ENCODE peak calls at places on chromosomes 16 and 17, in four cellular contexts. I is glutamatergic neuron, C is mammary epithelial cell, S is cardiac fibroblast. H is an unnamed sample.

GRCh38 chr16:1290860-1291575 is 18.4 kb upstream of the UBE2I start:
- DNase-seq in I (no peak), C (no peak), S (no peak), H (no peak)

GRCh38 chr16:71499775-71500364 is 10.7 kb upstream of the ZNF19 start:
- DNase-seq in I (peak; percentile 36), C (peak; percentile 37), S (peak; percentile 73), H (peak; percentile 22)

GRCh38 chr17:30249460-30249859 is 14.0 kb upstream of the SLC6A4 start:
- DNase-seq in I (no peak), C (no peak), S (no peak), H (no peak)

GRCh38 chr16:69601250-69601649 is 35.5 kb downstream of the NFAT5 start:
- DNase-seq in I (no peak), C (no peak), S (no peak), H (no peak)

GRCh38 chr17:17079761-17080160 is 37.5 kb downstream of the MPRIP start:
- DNase-seq in I (peak; percentile 12), C (no peak), S (peak; percentile 36), H (no peak)

GRCh38 chr17:1577186-1577585 is 14.6 kb upstream of the PITPNA start:
- DNase-seq in I (no peak), C (peak; percentile 92), S (peak; percentile 98), H (no peak)

GRCh38 chr16:17369441-17369951 is 101.3 kb downstream of the XYLT1 start:
- DNase-seq in I (no peak), C (no peak), S (no peak), H (peak; percentile 68)

GRCh38 chr17:44738214-44738906 is 20.4 kb upstream of the ADAM11 start:
- DNase-seq in I (no peak), C (peak; percentile 26), S (no peak), H (no peak)

GRCh38 chr16:85136213-85136704 is 24.0 kb upstream of the CIBAR2 start:
- DNase-seq in I (peak; percentile 49), C (no peak), S (peak; percentile 41), H (no peak)

GRCh38 chr16:9061358-9061813 is 30.1 kb upstream of the HAPSTR1 start:
- DNase-seq in I (no peak), C (no peak), S (no peak), H (no peak)

GRCh38 chr16:11380836-11381235 is 35.6 kb downstream of the RMI2 start:
- DNase-seq in I (peak; percentile 4), C (no peak), S (no peak), H (no peak)

GRCh38 chr16:86556576-86556975 is 1.5 kb upstream of the MTHFSD start:
- DNase-seq in I (no peak), C (no peak), S (no peak), H (no peak)

GRCh38 chr17:55456307-55457240 is 34.9 kb upstream of the MMD start:
- DNase-seq in I (no peak), C (no peak), S (no peak), H (no peak)

GRCh38 chr17:58412064-58412703 is 5.2 kb downstream of the RNF43 start:
- DNase-seq in I (no peak), C (no peak), S (no peak), H (no peak)

GRCh38 chr17:58411408-58411894 is 5.9 kb downstream of the RNF43 start:
- DNase-seq in I (no peak), C (peak; percentile 59), S (no peak), H (no peak)

GRCh38 chr17:58412910-58413630 is 4.3 kb downstream of the RNF43 start:
- DNase-seq in I (no peak), C (peak; percentile 49), S (no peak), H (no peak)

GRCh38 chr17:58409432-58409831 is 7.9 kb downstream of the RNF43 start:
- DNase-seq in I (no peak), C (no peak), S (no peak), H (no peak)

DNA sequence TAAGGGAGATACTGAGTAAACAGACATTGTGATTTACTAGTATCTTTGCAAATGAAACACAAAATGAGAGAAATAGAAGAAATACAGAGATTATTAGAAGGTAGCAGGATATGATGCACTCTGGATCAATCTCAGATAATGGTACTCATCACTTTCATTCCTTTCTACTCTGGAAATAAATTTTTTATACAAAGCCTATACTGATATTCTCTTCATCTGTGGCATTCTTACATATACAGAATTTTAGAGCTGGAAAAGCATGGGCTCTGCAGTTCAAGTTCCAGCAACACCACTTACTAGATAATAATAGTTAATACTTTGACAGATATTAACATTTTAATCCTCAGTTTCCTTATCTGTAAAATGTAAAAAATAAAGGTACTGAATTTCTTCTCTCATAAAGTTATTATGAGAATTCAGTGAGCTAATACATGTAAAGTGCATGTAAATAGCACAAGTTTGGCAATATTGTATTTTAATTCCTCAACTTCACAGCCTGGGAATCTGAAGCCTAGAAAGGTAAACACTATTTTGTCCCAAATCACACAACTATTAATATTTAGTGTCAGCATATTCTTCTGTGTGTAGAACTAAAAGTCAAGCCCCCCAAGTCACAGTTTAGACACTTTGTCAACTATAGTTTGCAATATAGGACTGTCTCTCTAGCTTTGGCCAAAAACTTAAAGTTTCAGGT is 6.5 kb downstream of the RNF43 start:
- DNase-seq in I (no peak), C (no peak), S (no peak), H (no peak)
- TF ChIP-seq CTCF in I (no peak), C (no peak), S (no peak), H (no peak)

DNA sequence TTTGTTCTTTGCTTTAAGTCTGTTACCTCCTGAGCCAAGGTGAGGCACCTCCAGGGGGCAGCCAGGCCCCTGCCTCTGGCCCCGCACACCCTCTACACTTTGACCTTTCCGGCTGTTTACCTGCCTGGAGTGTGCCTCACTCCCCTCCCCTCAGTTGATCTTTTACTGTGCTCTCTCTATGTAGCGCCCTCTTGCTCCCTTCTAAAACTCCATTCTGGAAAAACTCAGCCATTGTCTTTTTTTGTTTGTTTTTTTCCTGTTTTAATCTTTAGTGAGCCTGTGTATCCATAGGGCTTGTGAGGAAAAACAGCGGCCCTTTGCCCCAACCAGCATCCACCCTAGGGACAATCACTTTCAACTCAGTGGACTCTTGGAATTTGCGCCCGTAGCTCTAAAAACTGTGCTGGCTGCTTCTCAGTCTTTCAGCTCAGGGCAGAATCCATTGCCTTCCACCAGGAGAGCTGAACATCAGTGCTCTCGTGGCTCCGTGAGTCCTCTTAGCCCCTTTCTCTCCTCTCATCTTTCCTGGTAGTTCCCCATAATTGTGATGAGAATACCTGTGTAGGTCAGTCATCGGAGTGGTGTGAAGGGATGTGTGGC is 4.3 kb downstream of the AMDHD2 start:
- DNase-seq in I (no peak), C (no peak), S (no peak), H (no peak)
- TF ChIP-seq CTCF in I (no peak), C (no peak), S (no peak), H (no peak)

GRCh38 chr17:68612228-68612922 is 11.2 kb upstream of the FAM20A start:
- DNase-seq in I (no peak), C (no peak), S (no peak), H (no peak)
- TF ChIP-seq CTCF in I (no peak), C (no peak), S (no peak), H (no peak)

GRCh38 chr17:68305132-68305531 is 13.8 kb downstream of the ARSG start:
- DNase-seq in I (no peak), C (no peak), S (peak; percentile 44), H (no peak)

GRCh38 chr17:68307443-68307842 is 16.1 kb downstream of the ARSG start:
- DNase-seq in I (no peak), C (no peak), S (no peak), H (no peak)

GRCh38 chr17:68315930-68316329 is 24.6 kb downstream of the ARSG start:
- DNase-seq in I (no peak), C (no peak), S (no peak), H (no peak)

GRCh38 chr17:68314916-68315535 is 23.7 kb downstream of the ARSG start:
- DNase-seq in I (no peak), C (no peak), S (peak; percentile 33), H (no peak)

GRCh38 chr17:68310141-68310540 is 18.8 kb downstream of the ARSG start:
- DNase-seq in I (no peak), C (no peak), S (no peak), H (no peak)
- TF ChIP-seq CTCF in I (no peak), C (no peak), S (no peak), H (no peak)

DNA sequence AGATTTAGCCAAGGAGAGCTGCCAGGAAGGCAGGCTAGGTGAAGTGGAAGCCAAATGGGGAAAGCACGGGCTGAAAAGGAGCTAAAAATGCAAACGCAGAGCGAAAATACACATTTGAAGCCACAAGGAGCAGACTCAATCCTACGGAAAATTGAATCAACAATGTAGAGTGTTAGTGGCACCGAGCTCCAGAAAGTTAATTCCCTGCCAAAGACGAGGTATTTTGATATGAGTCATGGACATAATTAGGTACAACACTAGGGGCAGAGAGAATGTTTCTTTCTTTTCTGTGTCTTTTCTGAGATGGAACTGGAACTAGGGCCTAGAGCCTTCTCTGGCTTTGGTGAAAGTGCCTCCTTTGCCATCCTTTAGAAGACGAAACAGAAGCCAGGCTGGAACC is 20.7 kb downstream of the GSG1L start:
- DNase-seq in I (no peak), C (no peak), S (peak; percentile 8), H (no peak)
- TF ChIP-seq CTCF in I (no peak), C (no peak), S (no peak), H (no peak)

GRCh38 chr16:49605536-49606241 is 232.1 kb downstream of the C16orf78 start:
- DNase-seq in I (no peak), C (no peak), S (no peak), H (no peak)

GRCh38 chr16:49603956-49604355 is 230.4 kb downstream of the C16orf78 start:
- DNase-seq in I (no peak), C (no peak), S (no peak), H (no peak)

GRCh38 chr16:49604602-49605001 is 231.0 kb downstream of the C16orf78 start:
- DNase-seq in I (no peak), C (no peak), S (no peak), H (no peak)

GRCh38 chr16:49608095-49608494 is 234.5 kb downstream of the C16orf78 start:
- DNase-seq in I (no peak), C (no peak), S (no peak), H (no peak)

GRCh38 chr16:49608801-49609200 is 235.2 kb downstream of the C16orf78 start:
- DNase-seq in I (no peak), C (no peak), S (peak; percentile 72), H (no peak)
- TF ChIP-seq CTCF in I (no peak), C (no peak), S (peak; percentile 78), H (no peak)

H was measured in natural killer cell.